ENCODE peak calls at places on chromosomes 4 and X, in six cellular contexts. One of them, this sample, is unnamed.

GRCh38 chrX:150482537-150483217 is 85.7 kb upstream of the MTM1 start:
- DNase-seq in cardiac fibroblast: no peak
- DNase-seq in mammary epithelial cell: peak; percentile 92
- DNase-seq in fibroblast of mammary gland: peak; percentile 70
- DNase-seq in choroid plexus epithelial cell: peak; percentile 63
- DNase-seq in A549: peak; percentile 55
- DNase-seq in this sample: no peak

GRCh38 chr4:114132199-114132598 is 152.8 kb upstream of the ARSJ start:
- DNase-seq in cardiac fibroblast: no peak
- DNase-seq in fibroblast of mammary gland: no peak
- DNase-seq in choroid plexus epithelial cell: no peak
- DNase-seq in A549: no peak
- DNase-seq in mammary epithelial cell: no peak
- DNase-seq in this sample: no peak

GRCh38 chr4:109878355-109878754 is 30.4 kb downstream of the LRIT3 start:
- DNase-seq in fibroblast of mammary gland: no peak
- DNase-seq in choroid plexus epithelial cell: no peak
- DNase-seq in cardiac fibroblast: no peak
- DNase-seq in mammary epithelial cell: no peak
- DNase-seq in A549: no peak
- DNase-seq in this sample: no peak

GRCh38 chr4:108473163-108473720 is 147.1 kb upstream of the RPL34 start:
- DNase-seq in mammary epithelial cell: no peak
- DNase-seq in choroid plexus epithelial cell: peak; percentile 67
- DNase-seq in cardiac fibroblast: no peak
- DNase-seq in fibroblast of mammary gland: peak; percentile 12
- DNase-seq in A549: no peak
- DNase-seq in this sample: no peak

GRCh38 chr4:129377131-129377845 is 281.3 kb downstream of the C4orf33 start:
- DNase-seq in cardiac fibroblast: peak; percentile 5
- DNase-seq in fibroblast of mammary gland: no peak
- DNase-seq in mammary epithelial cell: peak; percentile 45
- DNase-seq in choroid plexus epithelial cell: no peak
- DNase-seq in A549: no peak
- DNase-seq in this sample: no peak

GRCh38 chrX:11881485-11882170 is 123.6 kb downstream of the MSL3 start:
- DNase-seq in A549: peak; percentile 26
- DNase-seq in mammary epithelial cell: peak; percentile 32
- DNase-seq in choroid plexus epithelial cell: no peak
- DNase-seq in fibroblast of mammary gland: no peak
- DNase-seq in cardiac fibroblast: no peak
- DNase-seq in this sample: no peak

GRCh38 chr4:1208970-1209704 is 36.8 kb upstream of the SPON2 start:
- DNase-seq in cardiac fibroblast: peak; percentile 71
- DNase-seq in A549: no peak
- DNase-seq in mammary epithelial cell: no peak
- DNase-seq in fibroblast of mammary gland: peak; percentile 55
- DNase-seq in choroid plexus epithelial cell: peak; percentile 65
- DNase-seq in this sample: peak; percentile 87

GRCh38 chrX:109709129-109709631 is 23.9 kb downstream of the ACSL4 start:
- DNase-seq in choroid plexus epithelial cell: peak; percentile 75
- DNase-seq in fibroblast of mammary gland: peak; percentile 64
- DNase-seq in mammary epithelial cell: peak; percentile 66
- DNase-seq in cardiac fibroblast: peak; percentile 59
- DNase-seq in A549: peak; percentile 7
- DNase-seq in this sample: no peak

GRCh38 chr4:75858721-75859120 is 43.5 kb downstream of the PPEF2 start:
- DNase-seq in fibroblast of mammary gland: no peak
- DNase-seq in cardiac fibroblast: no peak
- DNase-seq in choroid plexus epithelial cell: no peak
- DNase-seq in A549: no peak
- DNase-seq in mammary epithelial cell: no peak
- DNase-seq in this sample: no peak

GRCh38 chr4:184746532-184746870 is 12.6 kb upstream of the CENPU start:
- DNase-seq in fibroblast of mammary gland: peak; percentile 91
- DNase-seq in mammary epithelial cell: peak; percentile 84
- DNase-seq in cardiac fibroblast: peak; percentile 97
- DNase-seq in A549: no peak
- DNase-seq in choroid plexus epithelial cell: peak; percentile 98
- DNase-seq in this sample: no peak

GRCh38 chr4:39713691-39714090 is 15.8 kb downstream of the UBE2K start:
- DNase-seq in mammary epithelial cell: no peak
- DNase-seq in choroid plexus epithelial cell: peak; percentile 81
- DNase-seq in fibroblast of mammary gland: peak; percentile 57
- DNase-seq in A549: no peak
- DNase-seq in cardiac fibroblast: peak; percentile 46
- DNase-seq in this sample: no peak

GRCh38 chr4:158316264-158316663 is 106.0 kb downstream of the TMEM144 start:
- DNase-seq in A549: no peak
- DNase-seq in cardiac fibroblast: peak; percentile 26
- DNase-seq in mammary epithelial cell: no peak
- DNase-seq in fibroblast of mammary gland: peak; percentile 38
- DNase-seq in choroid plexus epithelial cell: peak; percentile 47
- DNase-seq in this sample: no peak

GRCh38 chr4:103786014-103786413 is 66.2 kb upstream of the TACR3 start:
- DNase-seq in choroid plexus epithelial cell: peak; percentile 20
- DNase-seq in mammary epithelial cell: peak; percentile 30
- DNase-seq in A549: peak; percentile 53
- DNase-seq in cardiac fibroblast: peak; percentile 5
- DNase-seq in fibroblast of mammary gland: peak; percentile 57
- DNase-seq in this sample: no peak

GRCh38 chrX:53279296-53280237 is 1.8 kb downstream of the IQSEC2 start:
- DNase-seq in fibroblast of mammary gland: no peak
- DNase-seq in mammary epithelial cell: no peak
- DNase-seq in choroid plexus epithelial cell: no peak
- DNase-seq in cardiac fibroblast: no peak
- DNase-seq in A549: no peak
- DNase-seq in this sample: no peak

GRCh38 chrX:47156611-47157520 is 11.8 kb downstream of the RBM10 start:
- DNase-seq in cardiac fibroblast: no peak
- DNase-seq in fibroblast of mammary gland: no peak
- DNase-seq in choroid plexus epithelial cell: no peak
- DNase-seq in mammary epithelial cell: no peak
- DNase-seq in A549: no peak
- DNase-seq in this sample: no peak

GRCh38 chr4:153822316-153822715 is 33.4 kb upstream of the SFRP2 start:
- DNase-seq in fibroblast of mammary gland: peak; percentile 71
- DNase-seq in cardiac fibroblast: no peak
- DNase-seq in mammary epithelial cell: peak; percentile 38
- DNase-seq in A549: no peak
- DNase-seq in choroid plexus epithelial cell: no peak
- DNase-seq in this sample: no peak

GRCh38 chrX:73863852-73864251 is 300.9 kb downstream of the CHIC1 start:
- DNase-seq in fibroblast of mammary gland: no peak
- DNase-seq in A549: no peak
- DNase-seq in cardiac fibroblast: no peak
- DNase-seq in choroid plexus epithelial cell: no peak
- DNase-seq in mammary epithelial cell: no peak
- DNase-seq in this sample: no peak

GRCh38 chr4:15575951-15576350 is 79.2 kb downstream of the FBXL5 start:
- DNase-seq in mammary epithelial cell: no peak
- DNase-seq in choroid plexus epithelial cell: no peak
- DNase-seq in cardiac fibroblast: no peak
- DNase-seq in A549: no peak
- DNase-seq in fibroblast of mammary gland: no peak
- DNase-seq in this sample: no peak

GRCh38 chr4:80407246-80407645 is 71.7 kb downstream of the CFAP299 start:
- DNase-seq in A549: no peak
- DNase-seq in choroid plexus epithelial cell: peak; percentile 2
- DNase-seq in cardiac fibroblast: peak; percentile 17
- DNase-seq in fibroblast of mammary gland: peak; percentile 92
- DNase-seq in mammary epithelial cell: no peak
- DNase-seq in this sample: no peak

GRCh38 chrX:102934624-102935023 is 2.4 kb upstream of the RAB40AL start:
- DNase-seq in choroid plexus epithelial cell: peak; percentile 40
- DNase-seq in fibroblast of mammary gland: peak; percentile 39
- DNase-seq in A549: peak; percentile 28
- DNase-seq in mammary epithelial cell: peak; percentile 7
- DNase-seq in cardiac fibroblast: peak; percentile 27
- DNase-seq in this sample: no peak

GRCh38 chrX:132676561-132677186 is 187.8 kb upstream of the MBNL3 start:
- DNase-seq in choroid plexus epithelial cell: peak; percentile 2
- DNase-seq in mammary epithelial cell: no peak
- DNase-seq in fibroblast of mammary gland: no peak
- DNase-seq in cardiac fibroblast: no peak
- DNase-seq in A549: no peak
- DNase-seq in this sample: no peak
- TF ChIP-seq CTCF in choroid plexus epithelial cell: no peak
- TF ChIP-seq CTCF in mammary epithelial cell: no peak
- TF ChIP-seq CTCF in fibroblast of mammary gland: no peak
- TF ChIP-seq CTCF in cardiac fibroblast: no peak
- TF ChIP-seq CTCF in A549: no peak
- TF ChIP-seq CTCF in this sample: peak; percentile 55

DNA sequence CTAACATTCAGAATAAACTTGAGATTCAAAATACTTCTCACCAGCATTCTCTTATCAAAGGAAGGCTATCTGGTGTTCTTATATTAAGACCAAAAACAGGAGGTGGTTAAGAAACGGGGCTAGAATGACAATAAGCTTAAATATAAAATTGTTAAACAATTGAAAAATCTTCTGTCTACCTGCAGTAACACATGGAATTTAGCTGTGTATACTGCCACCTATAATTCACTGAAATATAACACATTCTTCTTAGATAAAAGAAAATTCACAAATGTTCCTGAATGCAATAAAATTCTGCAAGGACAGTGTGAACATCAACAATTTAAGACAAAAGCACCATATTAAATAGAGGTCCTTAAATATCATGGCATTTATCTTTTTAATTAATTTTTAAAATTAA is 11.5 kb upstream of the PCDH10 start:
- DNase-seq in choroid plexus epithelial cell: no peak
- DNase-seq in fibroblast of mammary gland: no peak
- DNase-seq in mammary epithelial cell: no peak
- DNase-seq in A549: no peak
- DNase-seq in cardiac fibroblast: no peak
- DNase-seq in this sample: no peak
- TF ChIP-seq CTCF in choroid plexus epithelial cell: no peak
- TF ChIP-seq CTCF in fibroblast of mammary gland: no peak
- TF ChIP-seq CTCF in mammary epithelial cell: no peak
- TF ChIP-seq CTCF in A549: no peak
- TF ChIP-seq CTCF in cardiac fibroblast: no peak
- TF ChIP-seq CTCF in this sample: peak; percentile 63

DNA sequence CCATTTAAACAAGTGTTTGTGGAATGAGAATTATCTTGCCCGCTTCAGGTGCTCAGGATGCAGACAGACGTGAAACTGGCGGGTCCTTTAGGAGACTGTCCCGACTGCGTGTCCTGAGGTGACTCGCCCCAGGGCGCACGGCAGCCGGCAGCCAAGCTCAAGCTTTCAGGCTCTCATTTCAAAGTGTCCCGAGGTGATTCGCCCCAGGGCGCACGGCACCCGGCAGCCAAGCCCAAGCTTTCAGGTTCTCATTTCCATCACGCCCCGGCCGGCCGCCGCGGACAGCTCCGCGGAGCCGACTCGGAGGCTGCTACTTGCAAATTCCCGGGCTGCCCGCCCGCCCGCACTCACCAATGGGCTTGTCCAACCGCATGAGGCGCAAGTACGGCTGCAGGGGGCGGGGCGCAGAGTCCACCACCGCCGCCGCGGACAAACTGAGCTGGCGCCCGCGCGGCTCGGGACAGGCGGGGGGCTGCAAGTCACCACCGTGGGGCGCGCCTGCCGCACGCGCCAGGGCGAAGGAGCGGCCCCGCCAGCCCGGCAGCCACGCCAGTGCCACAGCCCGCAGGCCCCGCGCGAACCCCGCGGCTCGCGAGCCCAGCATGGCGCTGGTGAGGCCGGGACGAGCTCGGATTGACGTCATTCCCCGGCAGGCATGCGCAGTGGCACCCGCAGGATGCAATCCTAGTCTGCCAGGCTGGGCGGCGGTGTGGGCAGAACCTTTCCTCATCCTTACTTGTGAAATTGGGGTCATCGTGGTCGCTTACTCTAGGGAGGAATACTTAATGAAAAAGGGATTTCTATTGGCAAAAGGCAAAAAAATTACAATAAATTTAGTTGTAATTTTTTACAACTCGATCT is at the start of gene COQ2:
- DNase-seq in choroid plexus epithelial cell: peak; percentile 97
- DNase-seq in fibroblast of mammary gland: peak; percentile 93
- DNase-seq in mammary epithelial cell: peak; percentile 89
- DNase-seq in A549: peak; percentile 92
- DNase-seq in cardiac fibroblast: peak; percentile 97
- DNase-seq in this sample: peak; percentile 97
- TF ChIP-seq CTCF in choroid plexus epithelial cell: peak; percentile 21
- TF ChIP-seq CTCF in fibroblast of mammary gland: no peak
- TF ChIP-seq CTCF in mammary epithelial cell: no peak
- TF ChIP-seq CTCF in A549: peak; percentile 8
- TF ChIP-seq CTCF in cardiac fibroblast: no peak
- TF ChIP-seq CTCF in this sample: peak; percentile 69

GRCh38 chr4:25030283-25031076 is at the start of gene LGI2:
- DNase-seq in cardiac fibroblast: peak; percentile 17
- DNase-seq in A549: no peak
- DNase-seq in fibroblast of mammary gland: no peak
- DNase-seq in choroid plexus epithelial cell: peak; percentile 4
- DNase-seq in mammary epithelial cell: no peak
- DNase-seq in this sample: no peak

GRCh38 chr4:25031077-25031606 is 396 bp upstream of the LGI2 start:
- DNase-seq in choroid plexus epithelial cell: peak; percentile 25
- DNase-seq in cardiac fibroblast: peak; percentile 30
- DNase-seq in A549: no peak
- DNase-seq in mammary epithelial cell: no peak
- DNase-seq in fibroblast of mammary gland: peak; percentile 40
- DNase-seq in this sample: no peak

GRCh38 chr4:25029479-25030282 is 1.1 kb downstream of the LGI2 start:
- DNase-seq in mammary epithelial cell: no peak
- DNase-seq in choroid plexus epithelial cell: no peak
- DNase-seq in A549: no peak
- DNase-seq in cardiac fibroblast: no peak
- DNase-seq in fibroblast of mammary gland: no peak
- DNase-seq in this sample: no peak

DNA sequence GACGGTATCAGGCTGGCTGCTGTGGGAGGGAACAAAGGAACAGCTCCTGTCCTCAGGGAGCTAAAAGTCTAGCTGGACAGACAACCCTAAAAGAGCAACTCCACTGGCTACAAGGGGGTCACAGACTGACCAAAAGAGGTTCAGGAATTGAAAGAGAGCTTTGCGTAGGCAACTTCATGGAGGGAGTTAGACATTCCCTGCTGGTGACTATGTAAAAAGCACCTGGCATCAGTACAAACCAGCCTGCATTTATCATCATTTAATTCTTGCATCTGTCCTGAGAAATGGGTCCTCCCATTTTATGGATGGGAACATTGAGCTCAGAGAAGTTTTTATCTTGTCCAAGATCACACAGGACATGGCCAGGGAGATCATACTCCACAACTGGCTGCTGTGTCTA is 1.4 kb upstream of the LGI2 start:
- DNase-seq in cardiac fibroblast: peak; percentile 21
- DNase-seq in choroid plexus epithelial cell: peak; percentile 18
- DNase-seq in mammary epithelial cell: no peak
- DNase-seq in A549: peak; percentile 5
- DNase-seq in fibroblast of mammary gland: peak; percentile 54
- DNase-seq in this sample: no peak
- TF ChIP-seq CTCF in cardiac fibroblast: no peak
- TF ChIP-seq CTCF in choroid plexus epithelial cell: no peak
- TF ChIP-seq CTCF in mammary epithelial cell: no peak
- TF ChIP-seq CTCF in A549: no peak
- TF ChIP-seq CTCF in fibroblast of mammary gland: peak; percentile 2
- TF ChIP-seq CTCF in this sample: no peak

GRCh38 chr4:120873554-120873953 is 49.0 kb downstream of the PRDM5 start:
- DNase-seq in choroid plexus epithelial cell: no peak
- DNase-seq in fibroblast of mammary gland: no peak
- DNase-seq in mammary epithelial cell: no peak
- DNase-seq in A549: no peak
- DNase-seq in cardiac fibroblast: no peak
- DNase-seq in this sample: no peak
- TF ChIP-seq CTCF in choroid plexus epithelial cell: no peak
- TF ChIP-seq CTCF in fibroblast of mammary gland: peak; percentile 30
- TF ChIP-seq CTCF in mammary epithelial cell: peak; percentile 12
- TF ChIP-seq CTCF in A549: no peak
- TF ChIP-seq CTCF in cardiac fibroblast: no peak
- TF ChIP-seq CTCF in this sample: peak; percentile 68